ENCODE peak calls at places on chromosomes 5 and 9, in nine cellular contexts. Y is AG08395; P is stimulated activated CD4-positive, alpha-beta T cell treated with anti-CD3 and anti-CD28 coated beads, Interleukin-2, amount 100 ng/mL, for 24 hours; X is Right ventricle myocardium inferior; N is NCI-H146; I is AG09319; E is mesothelial cell of epicardium; W is left ventricle myocardium inferior; F is NCI-H524. G is an unnamed sample.

GRCh38 chr5:36297653-36298052 is 4.0 kb downstream of the RANBP3L start:
- DNase-seq in Y (no peak), P (no peak), X (no peak), N (no peak), I (no peak), E (no peak), W (no peak), F (no peak), G (no peak)

GRCh38 chr5:42520203-42520602 is 97.0 kb downstream of the GHR start:
- DNase-seq in Y (no peak), P (no peak), X (no peak), N (no peak), I (no peak), E (no peak), W (no peak), F (no peak), G (no peak)

GRCh38 chr5:55338810-55339243 is 31.0 kb downstream of the MTREX start:
- DNase-seq in Y (no peak), P (peak; percentile 70), X (no peak), N (no peak), I (no peak), E (no peak), W (no peak), F (no peak), G (no peak)

GRCh38 chr9:2026598-2026997 is 11.5 kb downstream of the SMARCA2 start:
- DNase-seq in Y (no peak), P (no peak), X (no peak), N (no peak), I (no peak), E (no peak), W (no peak), F (no peak), G (no peak)

GRCh38 chr9:13626601-13627000 is 347.1 kb upstream of the MPDZ start:
- DNase-seq in Y (no peak), P (no peak), X (no peak), N (no peak), I (no peak), E (no peak), W (no peak), F (no peak), G (no peak)

GRCh38 chr5:19802686-19803085 is 185.3 kb downstream of the CDH18 start:
- DNase-seq in Y (no peak), P (no peak), X (no peak), N (no peak), I (no peak), E (no peak), W (no peak), F (no peak), G (no peak)

GRCh38 chr5:96433066-96433447 is at the start of gene PCSK1:
- DNase-seq in Y (no peak), P (no peak), X (peak; percentile 61), N (peak; percentile 61), I (no peak), E (no peak), W (no peak), F (peak; percentile 41), G (no peak)

GRCh38 chr9:109460576-109460975 is 37.5 kb downstream of the PTPN3 start:
- DNase-seq in Y (no peak), P (no peak), X (no peak), N (no peak), I (no peak), E (no peak), W (no peak), F (no peak), G (no peak)

GRCh38 chr5:104189031-104189430 is 626.4 kb upstream of the NUDT12 start:
- DNase-seq in Y (no peak), P (no peak), X (no peak), N (no peak), I (no peak), E (no peak), W (no peak), F (no peak), G (no peak)

GRCh38 chr5:173563246-173563645 is 53.2 kb downstream of the BOD1 start:
- DNase-seq in Y (no peak), P (no peak), X (no peak), N (no peak), I (no peak), E (no peak), W (no peak), F (no peak), G (no peak)

GRCh38 chr9:90340421-90340820 is 302.2 kb downstream of the DIRAS2 start:
- DNase-seq in Y (peak; percentile 57), P (no peak), X (no peak), N (no peak), I (no peak), E (no peak), W (no peak), F (no peak), G (no peak)

GRCh38 chr9:4197548-4197947 is 102.3 kb downstream of the GLIS3 start:
- DNase-seq in Y (no peak), P (no peak), X (no peak), N (no peak), I (no peak), E (no peak), W (no peak), F (peak; percentile 37), G (no peak)

GRCh38 chr5:169701910-169702451 is 64.9 kb downstream of the DOCK2 start:
- DNase-seq in Y (peak; percentile 55), P (no peak), X (no peak), N (no peak), I (no peak), E (no peak), W (no peak), F (peak; percentile 15), G (no peak)

GRCh38 chr9:77011973-77012817 is 7.3 kb upstream of the FOXB2 start:
- DNase-seq in Y (peak; percentile 48), P (peak; percentile 82), X (no peak), N (no peak), I (no peak), E (peak; percentile 90), W (peak; percentile 53), F (no peak), G (peak; percentile 79)

GRCh38 chr5:74240783-74241750 is 399.5 kb downstream of the ENC1 start:
- DNase-seq in Y (peak; percentile 40), P (peak; percentile 1), X (no peak), N (no peak), I (no peak), E (no peak), W (no peak), F (no peak), G (no peak)

GRCh38 chr5:180040287-180041214 is 31.0 kb downstream of the RNF130 start:
- DNase-seq in Y (no peak), P (no peak), X (no peak), N (no peak), I (no peak), E (no peak), W (no peak), F (no peak), G (no peak)

GRCh38 chr9:121972501-121972981 is 120.6 kb downstream of the TTLL11 start:
- DNase-seq in Y (peak; percentile 77), P (no peak), X (no peak), N (no peak), I (no peak), E (no peak), W (no peak), F (no peak), G (no peak)

GRCh38 chr5:32531885-32532520 is 53.4 kb upstream of the SUB1 start:
- DNase-seq in Y (peak; percentile 14), P (peak; percentile 46), X (no peak), N (peak; percentile 77), I (no peak), E (no peak), W (no peak), F (peak; percentile 26), G (no peak)

GRCh38 chr9:70168521-70168920 is 90.3 kb upstream of the SMC5 start:
- DNase-seq in Y (no peak), P (no peak), X (no peak), N (peak; percentile 46), I (no peak), E (no peak), W (no peak), F (no peak), G (no peak)

GRCh38 chr5:174733091-174733690 is 8.8 kb downstream of the MSX2 start:
- DNase-seq in Y (no peak), P (no peak), X (no peak), N (no peak), I (no peak), E (peak; percentile 55), W (no peak), F (no peak), G (no peak)

GRCh38 chr5:89930591-89931383 is 478.8 kb downstream of the CETN3 start:
- DNase-seq in Y (peak; percentile 56), P (no peak), X (no peak), N (no peak), I (peak; percentile 23), E (no peak), W (no peak), F (no peak), G (no peak)

GRCh38 chr5:110644357-110644756 is 82.1 kb downstream of the TMEM232 start:
- DNase-seq in Y (no peak), P (no peak), X (no peak), N (no peak), I (no peak), E (no peak), W (no peak), F (no peak), G (no peak)

GRCh38 chr5:69032009-69032408 is 61.8 kb upstream of the SLC30A5 start:
- DNase-seq in Y (no peak), P (no peak), X (no peak), N (no peak), I (no peak), E (no peak), W (no peak), F (no peak), G (no peak)

GRCh38 chr5:174828786-174829510 is 104.6 kb downstream of the MSX2 start:
- DNase-seq in Y (no peak), P (no peak), X (no peak), N (no peak), I (peak; percentile 42), E (no peak), W (no peak), F (no peak), G (no peak)

GRCh38 chr9:71604197-71605063 is 163.9 kb downstream of the CEMIP2 start:
- DNase-seq in Y (peak; percentile 67), P (peak; percentile 84), X (peak; percentile 84), N (peak; percentile 26), I (peak; percentile 32), E (peak; percentile 89), W (peak; percentile 66), F (peak; percentile 2), G (peak; percentile 58)